ENCODE peak calls at places on chromosomes 13 and 19, in six cellular contexts. One of them, this sample, is unnamed.

GRCh38 chr19:44653977-44654784 is 10.5 kb downstream of the PVR start:
- DNase-seq in MG63: peak; percentile 43
- DNase-seq in gastrocnemius medialis: peak; percentile 65
- DNase-seq in effector memory CD4-positive, alpha-beta T cell: peak; percentile 41
- DNase-seq in upper lobe of right lung: peak; percentile 88
- DNase-seq in mucosa of descending colon: peak; percentile 90
- DNase-seq in this sample: peak; percentile 56

GRCh38 chr19:48817585-48818124 is 6.8 kb upstream of the BCAT2 start:
- DNase-seq in MG63: no peak
- DNase-seq in gastrocnemius medialis: no peak
- DNase-seq in effector memory CD4-positive, alpha-beta T cell: no peak
- DNase-seq in upper lobe of right lung: no peak
- DNase-seq in mucosa of descending colon: no peak
- DNase-seq in this sample: no peak

GRCh38 chr19:49224856-49225255 is 67.3 kb downstream of the TRPM4 start:
- DNase-seq in MG63: peak; percentile 75
- DNase-seq in gastrocnemius medialis: peak; percentile 30
- DNase-seq in effector memory CD4-positive, alpha-beta T cell: no peak
- DNase-seq in upper lobe of right lung: no peak
- DNase-seq in mucosa of descending colon: peak; percentile 71
- DNase-seq in this sample: no peak

GRCh38 chr13:112605531-112605990 is 17.6 kb upstream of the TUBGCP3 start:
- DNase-seq in MG63: no peak
- DNase-seq in gastrocnemius medialis: no peak
- DNase-seq in effector memory CD4-positive, alpha-beta T cell: no peak
- DNase-seq in upper lobe of right lung: no peak
- DNase-seq in mucosa of descending colon: no peak
- DNase-seq in this sample: no peak

GRCh38 chr13:40876020-40876738 is 86.8 kb downstream of the SLC25A15 start:
- DNase-seq in MG63: no peak
- DNase-seq in gastrocnemius medialis: no peak
- DNase-seq in effector memory CD4-positive, alpha-beta T cell: no peak
- DNase-seq in upper lobe of right lung: no peak
- DNase-seq in mucosa of descending colon: no peak
- DNase-seq in this sample: no peak

GRCh38 chr13:112783135-112783945 is 93.5 kb downstream of the ATP11A start:
- DNase-seq in MG63: no peak
- DNase-seq in gastrocnemius medialis: no peak
- DNase-seq in effector memory CD4-positive, alpha-beta T cell: no peak
- DNase-seq in upper lobe of right lung: peak; percentile 74
- DNase-seq in mucosa of descending colon: no peak
- DNase-seq in this sample: no peak

GRCh38 chr13:77779461-77780272 is 82.2 kb downstream of the SLAIN1 start:
- DNase-seq in MG63: no peak
- DNase-seq in gastrocnemius medialis: no peak
- DNase-seq in effector memory CD4-positive, alpha-beta T cell: no peak
- DNase-seq in upper lobe of right lung: no peak
- DNase-seq in mucosa of descending colon: peak; percentile 52
- DNase-seq in this sample: peak; percentile 14

GRCh38 chr19:48400018-48400742 is 6.7 kb downstream of the GRIN2D start:
- DNase-seq in MG63: peak; percentile 63
- DNase-seq in gastrocnemius medialis: peak; percentile 38
- DNase-seq in effector memory CD4-positive, alpha-beta T cell: peak; percentile 18
- DNase-seq in upper lobe of right lung: no peak
- DNase-seq in mucosa of descending colon: peak; percentile 59
- DNase-seq in this sample: peak; percentile 28

GRCh38 chr13:28582225-28582891 is 76.6 kb upstream of the POMP start:
- DNase-seq in MG63: no peak
- DNase-seq in gastrocnemius medialis: no peak
- DNase-seq in effector memory CD4-positive, alpha-beta T cell: no peak
- DNase-seq in upper lobe of right lung: no peak
- DNase-seq in mucosa of descending colon: no peak
- DNase-seq in this sample: no peak

GRCh38 chr13:49791753-49792549 is 531 bp downstream of the KPNA3 start:
- DNase-seq in MG63: peak; percentile 61
- DNase-seq in gastrocnemius medialis: peak; percentile 39
- DNase-seq in effector memory CD4-positive, alpha-beta T cell: no peak
- DNase-seq in upper lobe of right lung: peak; percentile 82
- DNase-seq in mucosa of descending colon: peak; percentile 62
- DNase-seq in this sample: peak; percentile 69

GRCh38 chr13:42561752-42562467 is 12.0 kb upstream of the TNFSF11 start:
- DNase-seq in MG63: no peak
- DNase-seq in gastrocnemius medialis: no peak
- DNase-seq in effector memory CD4-positive, alpha-beta T cell: no peak
- DNase-seq in upper lobe of right lung: no peak
- DNase-seq in mucosa of descending colon: no peak
- DNase-seq in this sample: no peak

GRCh38 chr13:32940601-32941000 is 75.6 kb upstream of the KL start:
- DNase-seq in MG63: peak; percentile 18
- DNase-seq in gastrocnemius medialis: peak; percentile 15
- DNase-seq in effector memory CD4-positive, alpha-beta T cell: no peak
- DNase-seq in upper lobe of right lung: no peak
- DNase-seq in mucosa of descending colon: peak; percentile 15
- DNase-seq in this sample: no peak

GRCh38 chr19:2494084-2494446 is 18.1 kb downstream of the GADD45B start:
- DNase-seq in MG63: peak; percentile 52
- DNase-seq in gastrocnemius medialis: no peak
- DNase-seq in effector memory CD4-positive, alpha-beta T cell: no peak
- DNase-seq in upper lobe of right lung: no peak
- DNase-seq in mucosa of descending colon: no peak
- DNase-seq in this sample: no peak

DNA sequence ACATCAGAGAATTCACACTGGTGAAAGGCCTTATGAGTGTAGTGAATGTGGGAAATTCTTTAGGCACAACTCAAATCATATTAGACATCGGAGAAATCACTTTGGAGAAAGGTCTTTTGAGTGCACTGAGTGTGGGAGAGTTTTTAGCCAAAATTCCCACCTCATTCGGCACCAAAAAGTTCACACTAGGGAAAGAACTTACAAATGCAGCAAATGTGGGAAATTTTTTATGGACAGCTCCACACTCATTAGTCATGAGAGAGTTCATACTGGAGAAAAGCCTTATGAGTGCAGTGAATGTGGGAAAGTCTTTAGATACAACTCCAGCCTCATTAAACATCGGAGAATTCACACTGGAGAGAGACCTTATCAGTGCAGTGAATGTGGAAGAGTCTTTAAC is 10.1 kb downstream of the ZNF17 start:
- DNase-seq in MG63: no peak
- DNase-seq in gastrocnemius medialis: no peak
- DNase-seq in effector memory CD4-positive, alpha-beta T cell: no peak
- DNase-seq in upper lobe of right lung: no peak
- DNase-seq in mucosa of descending colon: no peak
- DNase-seq in this sample: no peak
- H3K9me3 ChIP-seq in MG63: peaks cover 33% of the 10 kb centered on the region
- H3K9me3 ChIP-seq in gastrocnemius medialis: no peaks in the 10 kb centered on the region
- H3K9me3 ChIP-seq in effector memory CD4-positive, alpha-beta T cell: peaks cover 41% of the 10 kb centered on the region
- H3K9me3 ChIP-seq in upper lobe of right lung: peaks cover 18% of the 10 kb centered on the region
- H3K9me3 ChIP-seq in mucosa of descending colon: peaks cover 98% of the 10 kb centered on the region
- H3K9me3 ChIP-seq in this sample: peaks cover 54% of the 10 kb centered on the region

DNA sequence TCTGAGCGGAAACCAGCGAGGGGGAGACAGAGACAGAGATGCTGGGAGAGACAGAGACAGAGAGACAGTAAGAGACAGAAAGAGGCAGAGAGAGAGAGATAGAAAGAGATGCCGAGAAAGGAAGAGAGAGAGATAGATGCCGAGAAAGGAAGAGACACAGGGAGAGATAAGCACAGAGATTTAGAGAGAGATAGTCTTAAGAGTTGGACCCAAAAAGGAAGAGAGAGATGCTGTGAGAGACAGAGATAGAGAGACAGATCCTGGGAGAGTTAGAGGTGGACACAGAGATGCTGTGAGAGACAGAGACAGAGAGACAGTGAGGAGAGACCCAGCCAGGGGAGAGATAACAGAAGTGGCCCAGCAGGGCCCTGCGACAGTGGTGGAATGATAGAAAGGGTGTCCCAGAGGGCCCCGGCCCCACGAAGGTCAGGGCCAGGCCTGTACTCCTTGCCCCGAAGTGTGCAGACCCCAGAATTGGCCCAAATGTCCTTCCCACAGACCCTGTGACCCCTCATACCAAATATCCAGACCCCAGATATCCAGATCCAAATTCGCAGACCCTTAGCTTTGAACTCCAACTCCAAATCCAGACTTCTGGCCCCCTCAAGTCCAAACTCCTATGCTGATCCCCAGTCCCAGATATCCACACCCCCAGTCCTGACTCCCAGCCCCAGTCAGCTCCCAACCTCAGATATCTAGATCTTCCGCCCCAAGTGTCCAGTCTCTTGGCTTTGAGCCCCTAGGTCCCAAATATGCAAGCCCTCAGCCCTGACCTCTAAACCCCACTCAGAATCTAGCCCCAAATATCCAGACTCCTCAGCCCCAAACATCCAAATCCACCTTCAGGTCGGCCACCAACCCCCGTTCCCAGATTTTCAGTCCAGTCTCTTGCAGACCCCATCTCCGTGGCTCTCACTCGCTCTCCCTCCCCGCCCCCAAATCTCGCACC is 1.1 kb downstream of the ERFL start:
- DNase-seq in MG63: no peak
- DNase-seq in gastrocnemius medialis: no peak
- DNase-seq in effector memory CD4-positive, alpha-beta T cell: no peak
- DNase-seq in upper lobe of right lung: no peak
- DNase-seq in mucosa of descending colon: no peak
- DNase-seq in this sample: no peak
- H3K4me3 ChIP-seq in MG63: no peak overlapping the region
- H3K4me3 ChIP-seq in gastrocnemius medialis: no peak overlapping the region
- H3K4me3 ChIP-seq in effector memory CD4-positive, alpha-beta T cell: no peak overlapping the region
- H3K4me3 ChIP-seq in upper lobe of right lung: peak overlapping the region; percentile 50
- H3K4me3 ChIP-seq in mucosa of descending colon: no peak overlapping the region
- H3K4me3 ChIP-seq in this sample: no peak overlapping the region

DNA sequence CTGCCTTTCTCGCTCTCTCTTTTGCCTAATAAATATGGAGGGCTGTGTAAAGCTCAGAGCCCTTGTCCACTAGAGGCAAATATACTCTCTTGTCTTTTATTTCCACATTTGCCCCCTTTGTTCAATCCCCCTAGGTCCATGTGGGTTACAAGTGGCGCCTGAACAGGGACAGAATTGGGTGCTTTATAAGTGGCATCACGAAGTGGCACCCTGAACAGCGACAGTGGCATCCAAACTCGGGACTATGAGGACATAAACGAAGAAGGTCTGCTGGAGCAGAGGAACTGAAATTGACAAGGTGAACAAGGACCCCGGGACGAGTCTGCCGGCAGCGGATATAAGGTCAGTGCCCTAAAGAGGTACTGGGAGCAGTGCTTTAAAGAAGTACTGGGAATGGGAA is 4.3 kb upstream of the ZNF610 start:
- DNase-seq in MG63: no peak
- DNase-seq in gastrocnemius medialis: no peak
- DNase-seq in effector memory CD4-positive, alpha-beta T cell: no peak
- DNase-seq in upper lobe of right lung: no peak
- DNase-seq in mucosa of descending colon: peak; percentile 6
- DNase-seq in this sample: no peak
- H3K9me3 ChIP-seq in MG63: peaks cover 39% of the 10 kb centered on the region
- H3K9me3 ChIP-seq in gastrocnemius medialis: peaks cover 6% of the 10 kb centered on the region
- H3K9me3 ChIP-seq in effector memory CD4-positive, alpha-beta T cell: peaks cover 42% of the 10 kb centered on the region
- H3K9me3 ChIP-seq in upper lobe of right lung: peaks cover 59% of the 10 kb centered on the region
- H3K9me3 ChIP-seq in mucosa of descending colon: peaks cover 89% of the 10 kb centered on the region
- H3K9me3 ChIP-seq in this sample: peaks cover 49% of the 10 kb centered on the region

GRCh38 chr19:6452223-6452614 is 7.4 kb downstream of the SLC25A23 start:
- DNase-seq in MG63: no peak
- DNase-seq in gastrocnemius medialis: no peak
- DNase-seq in effector memory CD4-positive, alpha-beta T cell: no peak
- DNase-seq in upper lobe of right lung: no peak
- DNase-seq in mucosa of descending colon: no peak
- DNase-seq in this sample: no peak
- H3K4me3 ChIP-seq in MG63: no peak overlapping the region
- H3K4me3 ChIP-seq in gastrocnemius medialis: no peak overlapping the region
- H3K4me3 ChIP-seq in effector memory CD4-positive, alpha-beta T cell: no peak overlapping the region
- H3K4me3 ChIP-seq in upper lobe of right lung: no peak overlapping the region
- H3K4me3 ChIP-seq in mucosa of descending colon: no peak overlapping the region
- H3K4me3 ChIP-seq in this sample: no peak overlapping the region

This sample was measured in CD8-positive, alpha-beta T cell.